ENCODE peak calls at places on chromosomes 6 and 20, in six cellular contexts. One of them, this sample, is unnamed.

GRCh38 chr6:33770116-33770832 is 18.7 kb downstream of the LEMD2 start:
- DNase-seq in mammary epithelial cell: no peak
- DNase-seq in substantia nigra: peak
- DNase-seq in HCT116: no peak
- DNase-seq in keratinocyte: no peak
- DNase-seq in coronary artery: no peak
- DNase-seq in this sample: no peak

GRCh38 chr6:148382856-148383255 is 40.2 kb downstream of the SASH1 start:
- DNase-seq in mammary epithelial cell: no peak
- DNase-seq in substantia nigra: no peak
- DNase-seq in HCT116: no peak
- DNase-seq in keratinocyte: no peak
- DNase-seq in coronary artery: no peak
- DNase-seq in this sample: no peak

GRCh38 chr6:53347921-53348435 is 772 bp downstream of the ELOVL5 start:
- DNase-seq in mammary epithelial cell: peak
- DNase-seq in substantia nigra: peak
- DNase-seq in HCT116: no peak
- DNase-seq in keratinocyte: no peak
- DNase-seq in coronary artery: peak
- DNase-seq in this sample: peak

GRCh38 chr6:8182857-8183256 is 80.5 kb upstream of the EEF1E1 start:
- DNase-seq in mammary epithelial cell: no peak
- DNase-seq in substantia nigra: no peak
- DNase-seq in HCT116: no peak
- DNase-seq in keratinocyte: no peak
- DNase-seq in coronary artery: no peak
- DNase-seq in this sample: no peak

GRCh38 chr6:167398214-167399050 is 73.5 kb downstream of the TTLL2 start:
- DNase-seq in mammary epithelial cell: no peak
- DNase-seq in substantia nigra: no peak
- DNase-seq in HCT116: no peak
- DNase-seq in keratinocyte: no peak
- DNase-seq in coronary artery: no peak
- DNase-seq in this sample: no peak

GRCh38 chr20:17227669-17228623 is 1.1 kb downstream of the PCSK2 start:
- DNase-seq in mammary epithelial cell: no peak
- DNase-seq in substantia nigra: no peak
- DNase-seq in HCT116: no peak
- DNase-seq in keratinocyte: no peak
- DNase-seq in coronary artery: no peak
- DNase-seq in this sample: no peak

GRCh38 chr6:105781248-105781647 is 304.9 kb upstream of the PRDM1 start:
- DNase-seq in mammary epithelial cell: peak
- DNase-seq in substantia nigra: no peak
- DNase-seq in HCT116: peak
- DNase-seq in keratinocyte: peak
- DNase-seq in coronary artery: no peak
- DNase-seq in this sample: no peak

GRCh38 chr6:95095855-95096254 is 481.5 kb upstream of the MANEA start:
- DNase-seq in mammary epithelial cell: no peak
- DNase-seq in substantia nigra: no peak
- DNase-seq in HCT116: no peak
- DNase-seq in keratinocyte: no peak
- DNase-seq in coronary artery: no peak
- DNase-seq in this sample: no peak

GRCh38 chr20:64079273-64080012 is at the start of gene RGS19:
- DNase-seq in mammary epithelial cell: peak
- DNase-seq in substantia nigra: peak
- DNase-seq in HCT116: no peak
- DNase-seq in keratinocyte: no peak
- DNase-seq in coronary artery: no peak
- DNase-seq in this sample: no peak

GRCh38 chr6:33160096-33160495 is 32.2 kb downstream of the COL11A2 start:
- DNase-seq in mammary epithelial cell: no peak
- DNase-seq in substantia nigra: no peak
- DNase-seq in HCT116: no peak
- DNase-seq in keratinocyte: no peak
- DNase-seq in coronary artery: no peak
- DNase-seq in this sample: no peak

GRCh38 chr20:50273601-50274491 is 83.2 kb downstream of the CEBPB start:
- DNase-seq in mammary epithelial cell: no peak
- DNase-seq in substantia nigra: no peak
- DNase-seq in HCT116: no peak
- DNase-seq in keratinocyte: no peak
- DNase-seq in coronary artery: no peak
- DNase-seq in this sample: no peak

GRCh38 chr6:158793432-158793831 is 25.7 kb downstream of the EZR start:
- DNase-seq in mammary epithelial cell: no peak
- DNase-seq in substantia nigra: no peak
- DNase-seq in HCT116: peak
- DNase-seq in keratinocyte: no peak
- DNase-seq in coronary artery: no peak
- DNase-seq in this sample: no peak

GRCh38 chr20:17643531-17644188 is 38.4 kb downstream of the RRBP1 start:
- DNase-seq in mammary epithelial cell: no peak
- DNase-seq in substantia nigra: no peak
- DNase-seq in HCT116: no peak
- DNase-seq in keratinocyte: no peak
- DNase-seq in coronary artery: no peak
- DNase-seq in this sample: no peak

GRCh38 chr6:90446164-90446563 is 140.7 kb downstream of the MAP3K7 start:
- DNase-seq in mammary epithelial cell: no peak
- DNase-seq in substantia nigra: no peak
- DNase-seq in HCT116: no peak
- DNase-seq in keratinocyte: no peak
- DNase-seq in coronary artery: no peak
- DNase-seq in this sample: no peak

GRCh38 chr20:63619505-63619904 is 7.4 kb downstream of the GMEB2 start:
- DNase-seq in mammary epithelial cell: no peak
- DNase-seq in substantia nigra: no peak
- DNase-seq in HCT116: no peak
- DNase-seq in keratinocyte: no peak
- DNase-seq in coronary artery: no peak
- DNase-seq in this sample: no peak

GRCh38 chr6:35508027-35508426 is 4.7 kb downstream of the TULP1 start:
- DNase-seq in mammary epithelial cell: no peak
- DNase-seq in substantia nigra: no peak
- DNase-seq in HCT116: no peak
- DNase-seq in keratinocyte: no peak
- DNase-seq in coronary artery: no peak
- DNase-seq in this sample: no peak

GRCh38 chr20:42150230-42150629 is 532.1 kb upstream of the CHD6 start:
- DNase-seq in mammary epithelial cell: no peak
- DNase-seq in substantia nigra: no peak
- DNase-seq in HCT116: no peak
- DNase-seq in keratinocyte: no peak
- DNase-seq in coronary artery: no peak
- DNase-seq in this sample: no peak

GRCh38 chr6:108874470-108875160 is 26.4 kb downstream of the ARMC2 start:
- DNase-seq in mammary epithelial cell: no peak
- DNase-seq in substantia nigra: no peak
- DNase-seq in HCT116: no peak
- DNase-seq in keratinocyte: no peak
- DNase-seq in coronary artery: no peak
- DNase-seq in this sample: no peak

GRCh38 chr6:113997106-113997505 is 26.2 kb upstream of the HDAC2 start:
- DNase-seq in mammary epithelial cell: peak
- DNase-seq in substantia nigra: no peak
- DNase-seq in HCT116: peak
- DNase-seq in keratinocyte: no peak
- DNase-seq in coronary artery: no peak
- DNase-seq in this sample: no peak

GRCh38 chr6:163500105-163500504 is 85.6 kb downstream of the QKI start:
- DNase-seq in mammary epithelial cell: no peak
- DNase-seq in substantia nigra: no peak
- DNase-seq in HCT116: no peak
- DNase-seq in keratinocyte: no peak
- DNase-seq in coronary artery: no peak
- DNase-seq in this sample: no peak

GRCh38 chr6:130020106-130020851 is 1.9 kb downstream of the L3MBTL3 start:
- DNase-seq in mammary epithelial cell: peak
- DNase-seq in substantia nigra: no peak
- DNase-seq in HCT116: no peak
- DNase-seq in keratinocyte: no peak
- DNase-seq in coronary artery: peak
- DNase-seq in this sample: no peak

GRCh38 chr6:104955927-104956662 is 812 bp upstream of the LIN28B start:
- DNase-seq in mammary epithelial cell: no peak
- DNase-seq in substantia nigra: no peak
- DNase-seq in HCT116: no peak
- DNase-seq in keratinocyte: no peak
- DNase-seq in coronary artery: no peak
- DNase-seq in this sample: no peak

DNA sequence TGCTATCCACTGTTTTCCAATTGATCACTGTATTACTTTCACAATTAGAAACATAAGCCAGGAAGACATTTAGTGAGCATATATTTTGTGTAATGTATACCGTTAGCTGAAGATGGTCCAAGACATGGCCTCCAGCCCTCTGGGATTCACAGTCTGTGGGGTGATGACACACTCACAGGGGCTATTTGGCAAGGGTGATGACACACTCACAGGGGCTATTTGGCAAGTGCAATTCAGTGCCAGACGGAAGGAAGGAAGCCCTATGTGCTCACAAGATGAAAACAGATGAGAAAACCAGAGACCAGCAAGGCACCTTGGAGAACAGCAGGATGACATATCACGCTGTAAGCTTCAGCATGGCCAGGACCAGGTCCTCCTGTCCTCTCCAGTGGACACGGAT is 183.7 kb downstream of the MBOAT1 start:
- DNase-seq in mammary epithelial cell: no peak
- DNase-seq in substantia nigra: no peak
- DNase-seq in HCT116: no peak
- DNase-seq in keratinocyte: no peak
- DNase-seq in coronary artery: no peak
- DNase-seq in this sample: no peak
- H3K27ac ChIP-seq in mammary epithelial cell: no peak
- H3K27ac ChIP-seq in substantia nigra: no peak
- H3K27ac ChIP-seq in HCT116: no peak
- H3K27ac ChIP-seq in keratinocyte: no peak
- H3K27ac ChIP-seq in coronary artery: no peak
- H3K27ac ChIP-seq in this sample: no peak

GRCh38 chr6:92329416-92329815 is 1089.9 kb downstream of the EPHA7 start:
- DNase-seq in mammary epithelial cell: no peak
- DNase-seq in substantia nigra: no peak
- DNase-seq in HCT116: no peak
- DNase-seq in keratinocyte: no peak
- DNase-seq in coronary artery: no peak
- DNase-seq in this sample: no peak
- H3K27ac ChIP-seq in mammary epithelial cell: no peak
- H3K27ac ChIP-seq in substantia nigra: no peak
- H3K27ac ChIP-seq in HCT116: no peak
- H3K27ac ChIP-seq in keratinocyte: no peak
- H3K27ac ChIP-seq in coronary artery: no peak
- H3K27ac ChIP-seq in this sample: no peak

DNA sequence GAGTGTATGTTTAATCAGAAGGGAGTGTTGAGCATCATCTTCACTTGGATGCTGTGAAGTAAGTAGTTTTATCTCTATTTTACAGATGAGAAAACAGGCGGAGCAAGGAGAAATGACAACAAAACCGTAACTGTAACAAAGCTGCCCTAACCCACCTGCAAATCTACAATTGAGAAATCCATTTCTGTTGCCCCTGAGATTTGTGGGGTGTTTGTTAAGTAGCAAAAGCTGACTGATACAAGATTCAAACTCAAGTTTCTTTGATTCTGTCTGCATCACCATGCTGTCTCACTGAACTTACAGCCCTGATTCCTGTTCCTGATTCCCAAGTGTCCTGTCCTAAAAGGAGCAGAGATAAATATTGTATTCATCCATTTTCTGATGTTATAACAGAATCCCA is 7.3 kb upstream of the SYS1 start:
- DNase-seq in mammary epithelial cell: no peak
- DNase-seq in substantia nigra: no peak
- DNase-seq in HCT116: no peak
- DNase-seq in keratinocyte: no peak
- DNase-seq in coronary artery: no peak
- DNase-seq in this sample: no peak
- H3K27ac ChIP-seq in mammary epithelial cell: peak
- H3K27ac ChIP-seq in substantia nigra: no peak
- H3K27ac ChIP-seq in HCT116: no peak
- H3K27ac ChIP-seq in keratinocyte: no peak
- H3K27ac ChIP-seq in coronary artery: no peak
- H3K27ac ChIP-seq in this sample: peak

GRCh38 chr6:146489489-146489888 is 54.1 kb upstream of the RAB32 start:
- DNase-seq in mammary epithelial cell: no peak
- DNase-seq in substantia nigra: no peak
- DNase-seq in HCT116: no peak
- DNase-seq in keratinocyte: no peak
- DNase-seq in coronary artery: no peak
- DNase-seq in this sample: no peak
- H3K27ac ChIP-seq in mammary epithelial cell: no peak
- H3K27ac ChIP-seq in substantia nigra: no peak
- H3K27ac ChIP-seq in HCT116: no peak
- H3K27ac ChIP-seq in keratinocyte: no peak
- H3K27ac ChIP-seq in coronary artery: no peak
- H3K27ac ChIP-seq in this sample: no peak

DNA sequence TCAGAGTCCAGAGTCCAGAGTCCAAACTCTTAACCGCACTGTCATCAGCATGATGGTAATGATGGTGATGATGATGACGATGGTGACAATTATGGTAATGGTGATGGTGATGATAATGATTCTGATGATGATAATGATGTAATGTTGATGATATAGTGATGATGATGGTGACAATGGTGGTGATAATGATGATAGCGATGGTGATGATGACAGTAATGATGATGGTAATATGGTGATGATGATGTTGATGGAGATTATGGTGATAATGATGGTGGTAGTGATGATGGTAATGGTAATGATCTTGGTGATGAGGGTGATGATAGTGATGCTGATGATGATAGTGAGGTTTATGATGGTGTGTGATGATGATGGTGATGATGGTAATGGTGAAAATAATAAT is 367.8 kb upstream of the CDH4 start:
- DNase-seq in mammary epithelial cell: no peak
- DNase-seq in substantia nigra: no peak
- DNase-seq in HCT116: no peak
- DNase-seq in keratinocyte: no peak
- DNase-seq in coronary artery: no peak
- DNase-seq in this sample: no peak
- H3K27ac ChIP-seq in mammary epithelial cell: no peak
- H3K27ac ChIP-seq in substantia nigra: no peak
- H3K27ac ChIP-seq in HCT116: no peak
- H3K27ac ChIP-seq in keratinocyte: no peak
- H3K27ac ChIP-seq in coronary artery: no peak
- H3K27ac ChIP-seq in this sample: no peak

GRCh38 chr6:154403803-154404202 is 47.2 kb upstream of the IPCEF1 start:
- DNase-seq in mammary epithelial cell: peak
- DNase-seq in substantia nigra: no peak
- DNase-seq in HCT116: no peak
- DNase-seq in keratinocyte: no peak
- DNase-seq in coronary artery: no peak
- DNase-seq in this sample: no peak
- H3K27ac ChIP-seq in mammary epithelial cell: no peak
- H3K27ac ChIP-seq in substantia nigra: no peak
- H3K27ac ChIP-seq in HCT116: no peak
- H3K27ac ChIP-seq in keratinocyte: no peak
- H3K27ac ChIP-seq in coronary artery: no peak
- H3K27ac ChIP-seq in this sample: no peak

GRCh38 chr6:44825284-44825683 is 437.8 kb downstream of the CDC5L start:
- DNase-seq in mammary epithelial cell: no peak
- DNase-seq in substantia nigra: no peak
- DNase-seq in HCT116: no peak
- DNase-seq in keratinocyte: no peak
- DNase-seq in coronary artery: no peak
- DNase-seq in this sample: no peak
- H3K27ac ChIP-seq in mammary epithelial cell: no peak
- H3K27ac ChIP-seq in substantia nigra: no peak
- H3K27ac ChIP-seq in HCT116: no peak
- H3K27ac ChIP-seq in keratinocyte: no peak
- H3K27ac ChIP-seq in coronary artery: no peak
- H3K27ac ChIP-seq in this sample: no peak

GRCh38 chr20:47456952-47457724 is 44.5 kb upstream of the NCOA3 start:
- DNase-seq in mammary epithelial cell: peak
- DNase-seq in substantia nigra: no peak
- DNase-seq in HCT116: no peak
- DNase-seq in keratinocyte: peak
- DNase-seq in coronary artery: no peak
- DNase-seq in this sample: no peak
- H3K27ac ChIP-seq in mammary epithelial cell: peak
- H3K27ac ChIP-seq in substantia nigra: no peak
- H3K27ac ChIP-seq in HCT116: no peak
- H3K27ac ChIP-seq in keratinocyte: peak
- H3K27ac ChIP-seq in coronary artery: no peak
- H3K27ac ChIP-seq in this sample: no peak